ENCODE peak calls at places on chromosome 16, in ten cellular contexts. One of them, this sample, is unnamed.
A peak's percentile ranks its signal among the peaks of the same experiment; 100 is the strongest.

GRCh38 chr16:55043499-55043898 is 112.8 kb downstream of the IRX5 start:
- DNase-seq in activated naive CD4-positive, alpha-beta T cell treated with anti-CD3 and anti-CD28 coated beads for 36 hours: no peak
- DNase-seq in mesendoderm: peak; percentile 19
- DNase-seq in HFFc6: no peak
- DNase-seq in activated CD4-positive, alpha-beta T cell treated with anti-CD3 and anti-CD28 coated beads for 48 hours: no peak
- DNase-seq in progenitor cell of endocrine pancreas: no peak
- DNase-seq in heart left ventricle: no peak
- DNase-seq in Caco-2: no peak
- DNase-seq in heart right ventricle: no peak
- DNase-seq in NCI-H524: no peak
- DNase-seq in this sample: no peak

GRCh38 chr16:11328172-11329079 is 16.8 kb upstream of the RMI2 start:
- DNase-seq in activated naive CD4-positive, alpha-beta T cell treated with anti-CD3 and anti-CD28 coated beads for 36 hours: peak; percentile 75
- DNase-seq in progenitor cell of endocrine pancreas: no peak
- DNase-seq in heart left ventricle: peak; percentile 80
- DNase-seq in Caco-2: peak; percentile 56
- DNase-seq in heart right ventricle: peak; percentile 61
- DNase-seq in mesendoderm: peak; percentile 99
- DNase-seq in HFFc6: peak; percentile 84
- DNase-seq in activated CD4-positive, alpha-beta T cell treated with anti-CD3 and anti-CD28 coated beads for 48 hours: peak; percentile 66
- DNase-seq in NCI-H524: no peak
- DNase-seq in this sample: peak; percentile 81

GRCh38 chr16:46650224-46650623 is 29.0 kb upstream of the SHCBP1 start:
- DNase-seq in mesendoderm: peak; percentile 25
- DNase-seq in heart right ventricle: no peak
- DNase-seq in activated CD4-positive, alpha-beta T cell treated with anti-CD3 and anti-CD28 coated beads for 48 hours: no peak
- DNase-seq in progenitor cell of endocrine pancreas: no peak
- DNase-seq in heart left ventricle: no peak
- DNase-seq in Caco-2: no peak
- DNase-seq in activated naive CD4-positive, alpha-beta T cell treated with anti-CD3 and anti-CD28 coated beads for 36 hours: no peak
- DNase-seq in NCI-H524: peak; percentile 50
- DNase-seq in HFFc6: no peak
- DNase-seq in this sample: no peak

GRCh38 chr16:29694384-29695195 is 15.6 kb downstream of the QPRT start:
- DNase-seq in mesendoderm: no peak
- DNase-seq in NCI-H524: peak; percentile 53
- DNase-seq in Caco-2: no peak
- DNase-seq in heart left ventricle: no peak
- DNase-seq in progenitor cell of endocrine pancreas: no peak
- DNase-seq in HFFc6: no peak
- DNase-seq in activated CD4-positive, alpha-beta T cell treated with anti-CD3 and anti-CD28 coated beads for 48 hours: no peak
- DNase-seq in activated naive CD4-positive, alpha-beta T cell treated with anti-CD3 and anti-CD28 coated beads for 36 hours: no peak
- DNase-seq in heart right ventricle: no peak
- DNase-seq in this sample: no peak

GRCh38 chr16:2691491-2692248 is 9.3 kb downstream of the KCTD5 start:
- DNase-seq in Caco-2: no peak
- DNase-seq in heart left ventricle: peak; percentile 81
- DNase-seq in progenitor cell of endocrine pancreas: no peak
- DNase-seq in mesendoderm: no peak
- DNase-seq in NCI-H524: no peak
- DNase-seq in HFFc6: no peak
- DNase-seq in activated naive CD4-positive, alpha-beta T cell treated with anti-CD3 and anti-CD28 coated beads for 36 hours: no peak
- DNase-seq in heart right ventricle: peak; percentile 51
- DNase-seq in activated CD4-positive, alpha-beta T cell treated with anti-CD3 and anti-CD28 coated beads for 48 hours: no peak
- DNase-seq in this sample: no peak

GRCh38 chr16:30142672-30143346 is 19.8 kb upstream of the MAPK3 start:
- DNase-seq in NCI-H524: peak; percentile 48
- DNase-seq in activated CD4-positive, alpha-beta T cell treated with anti-CD3 and anti-CD28 coated beads for 48 hours: no peak
- DNase-seq in heart right ventricle: no peak
- DNase-seq in Caco-2: peak; percentile 23
- DNase-seq in heart left ventricle: no peak
- DNase-seq in mesendoderm: peak; percentile 61
- DNase-seq in activated naive CD4-positive, alpha-beta T cell treated with anti-CD3 and anti-CD28 coated beads for 36 hours: peak; percentile 36
- DNase-seq in progenitor cell of endocrine pancreas: no peak
- DNase-seq in HFFc6: no peak
- DNase-seq in this sample: no peak

GRCh38 chr16:66416136-66416535 is 11.0 kb upstream of the BEAN1 start:
- DNase-seq in HFFc6: peak; percentile 39
- DNase-seq in heart right ventricle: no peak
- DNase-seq in activated naive CD4-positive, alpha-beta T cell treated with anti-CD3 and anti-CD28 coated beads for 36 hours: no peak
- DNase-seq in mesendoderm: no peak
- DNase-seq in activated CD4-positive, alpha-beta T cell treated with anti-CD3 and anti-CD28 coated beads for 48 hours: no peak
- DNase-seq in NCI-H524: no peak
- DNase-seq in heart left ventricle: no peak
- DNase-seq in Caco-2: no peak
- DNase-seq in progenitor cell of endocrine pancreas: no peak
- DNase-seq in this sample: no peak

GRCh38 chr16:89131783-89132182 is 38.1 kb downstream of the ACSF3 start:
- DNase-seq in heart left ventricle: peak; percentile 15
- DNase-seq in activated naive CD4-positive, alpha-beta T cell treated with anti-CD3 and anti-CD28 coated beads for 36 hours: no peak
- DNase-seq in progenitor cell of endocrine pancreas: no peak
- DNase-seq in mesendoderm: no peak
- DNase-seq in activated CD4-positive, alpha-beta T cell treated with anti-CD3 and anti-CD28 coated beads for 48 hours: no peak
- DNase-seq in HFFc6: no peak
- DNase-seq in NCI-H524: no peak
- DNase-seq in Caco-2: no peak
- DNase-seq in heart right ventricle: no peak
- DNase-seq in this sample: no peak

GRCh38 chr16:49484454-49484853 is 110.8 kb downstream of the C16orf78 start:
- DNase-seq in activated CD4-positive, alpha-beta T cell treated with anti-CD3 and anti-CD28 coated beads for 48 hours: peak; percentile 48
- DNase-seq in HFFc6: no peak
- DNase-seq in heart left ventricle: peak; percentile 89
- DNase-seq in heart right ventricle: peak; percentile 81
- DNase-seq in NCI-H524: peak; percentile 35
- DNase-seq in activated naive CD4-positive, alpha-beta T cell treated with anti-CD3 and anti-CD28 coated beads for 36 hours: no peak
- DNase-seq in progenitor cell of endocrine pancreas: peak; percentile 46
- DNase-seq in Caco-2: no peak
- DNase-seq in mesendoderm: peak; percentile 73
- DNase-seq in this sample: peak; percentile 81

GRCh38 chr16:21158208-21159110 is at the start of gene LDAF1:
- DNase-seq in NCI-H524: peak; percentile 63
- DNase-seq in activated CD4-positive, alpha-beta T cell treated with anti-CD3 and anti-CD28 coated beads for 48 hours: peak; percentile 88
- DNase-seq in heart left ventricle: peak; percentile 92
- DNase-seq in progenitor cell of endocrine pancreas: peak; percentile 60
- DNase-seq in Caco-2: peak; percentile 86
- DNase-seq in activated naive CD4-positive, alpha-beta T cell treated with anti-CD3 and anti-CD28 coated beads for 36 hours: peak; percentile 86
- DNase-seq in heart right ventricle: peak; percentile 88
- DNase-seq in HFFc6: peak; percentile 60
- DNase-seq in mesendoderm: peak; percentile 88
- DNase-seq in this sample: peak; percentile 88

GRCh38 chr16:13429411-13429810 is 490.5 kb upstream of the ERCC4 start:
- DNase-seq in NCI-H524: no peak
- DNase-seq in activated CD4-positive, alpha-beta T cell treated with anti-CD3 and anti-CD28 coated beads for 48 hours: no peak
- DNase-seq in activated naive CD4-positive, alpha-beta T cell treated with anti-CD3 and anti-CD28 coated beads for 36 hours: no peak
- DNase-seq in mesendoderm: peak; percentile 66
- DNase-seq in HFFc6: no peak
- DNase-seq in Caco-2: no peak
- DNase-seq in heart right ventricle: no peak
- DNase-seq in progenitor cell of endocrine pancreas: no peak
- DNase-seq in heart left ventricle: no peak
- DNase-seq in this sample: no peak

GRCh38 chr16:48300391-48300856 is 53.1 kb upstream of the ABCC11 start:
- DNase-seq in activated CD4-positive, alpha-beta T cell treated with anti-CD3 and anti-CD28 coated beads for 48 hours: no peak
- DNase-seq in Caco-2: peak; percentile 29
- DNase-seq in NCI-H524: no peak
- DNase-seq in activated naive CD4-positive, alpha-beta T cell treated with anti-CD3 and anti-CD28 coated beads for 36 hours: peak; percentile 12
- DNase-seq in heart right ventricle: no peak
- DNase-seq in progenitor cell of endocrine pancreas: no peak
- DNase-seq in HFFc6: no peak
- DNase-seq in mesendoderm: peak; percentile 66
- DNase-seq in heart left ventricle: no peak
- DNase-seq in this sample: peak; percentile 38

GRCh38 chr16:88382491-88383400 is at the start of gene ZNF469:
- DNase-seq in NCI-H524: no peak
- DNase-seq in progenitor cell of endocrine pancreas: no peak
- DNase-seq in HFFc6: peak; percentile 17
- DNase-seq in Caco-2: peak; percentile 40
- DNase-seq in heart left ventricle: peak; percentile 39
- DNase-seq in mesendoderm: no peak
- DNase-seq in heart right ventricle: no peak
- DNase-seq in activated CD4-positive, alpha-beta T cell treated with anti-CD3 and anti-CD28 coated beads for 48 hours: no peak
- DNase-seq in activated naive CD4-positive, alpha-beta T cell treated with anti-CD3 and anti-CD28 coated beads for 36 hours: no peak
- DNase-seq in this sample: no peak

GRCh38 chr16:65295527-65295926 is 173.7 kb upstream of the CDH11 start:
- DNase-seq in HFFc6: no peak
- DNase-seq in activated CD4-positive, alpha-beta T cell treated with anti-CD3 and anti-CD28 coated beads for 48 hours: no peak
- DNase-seq in heart left ventricle: no peak
- DNase-seq in mesendoderm: no peak
- DNase-seq in Caco-2: no peak
- DNase-seq in heart right ventricle: no peak
- DNase-seq in progenitor cell of endocrine pancreas: no peak
- DNase-seq in activated naive CD4-positive, alpha-beta T cell treated with anti-CD3 and anti-CD28 coated beads for 36 hours: no peak
- DNase-seq in NCI-H524: no peak
- DNase-seq in this sample: no peak

GRCh38 chr16:84657229-84657837 is 9.0 kb downstream of the KLHL36 start:
- DNase-seq in activated CD4-positive, alpha-beta T cell treated with anti-CD3 and anti-CD28 coated beads for 48 hours: no peak
- DNase-seq in Caco-2: no peak
- DNase-seq in heart right ventricle: no peak
- DNase-seq in mesendoderm: no peak
- DNase-seq in HFFc6: no peak
- DNase-seq in progenitor cell of endocrine pancreas: no peak
- DNase-seq in NCI-H524: no peak
- DNase-seq in heart left ventricle: no peak
- DNase-seq in activated naive CD4-positive, alpha-beta T cell treated with anti-CD3 and anti-CD28 coated beads for 36 hours: no peak
- DNase-seq in this sample: no peak

GRCh38 chr16:1781758-1782407 is 488 bp downstream of the SPSB3 start:
- DNase-seq in progenitor cell of endocrine pancreas: no peak
- DNase-seq in activated naive CD4-positive, alpha-beta T cell treated with anti-CD3 and anti-CD28 coated beads for 36 hours: peak; percentile 32
- DNase-seq in NCI-H524: no peak
- DNase-seq in activated CD4-positive, alpha-beta T cell treated with anti-CD3 and anti-CD28 coated beads for 48 hours: peak; percentile 51
- DNase-seq in heart left ventricle: peak; percentile 45
- DNase-seq in mesendoderm: peak; percentile 55
- DNase-seq in HFFc6: no peak
- DNase-seq in Caco-2: peak; percentile 53
- DNase-seq in heart right ventricle: peak; percentile 32
- DNase-seq in this sample: peak; percentile 38

GRCh38 chr16:13936596-13937081 is 16.7 kb downstream of the ERCC4 start:
- DNase-seq in heart left ventricle: no peak
- DNase-seq in HFFc6: peak; percentile 57
- DNase-seq in NCI-H524: no peak
- DNase-seq in Caco-2: no peak
- DNase-seq in heart right ventricle: no peak
- DNase-seq in activated naive CD4-positive, alpha-beta T cell treated with anti-CD3 and anti-CD28 coated beads for 36 hours: no peak
- DNase-seq in mesendoderm: no peak
- DNase-seq in progenitor cell of endocrine pancreas: no peak
- DNase-seq in activated CD4-positive, alpha-beta T cell treated with anti-CD3 and anti-CD28 coated beads for 48 hours: peak; percentile 23
- DNase-seq in this sample: peak; percentile 37

GRCh38 chr16:69087161-69087581 is 18.3 kb upstream of the HAS3 start:
- DNase-seq in HFFc6: no peak
- DNase-seq in heart right ventricle: no peak
- DNase-seq in mesendoderm: no peak
- DNase-seq in NCI-H524: no peak
- DNase-seq in heart left ventricle: no peak
- DNase-seq in progenitor cell of endocrine pancreas: no peak
- DNase-seq in activated CD4-positive, alpha-beta T cell treated with anti-CD3 and anti-CD28 coated beads for 48 hours: no peak
- DNase-seq in activated naive CD4-positive, alpha-beta T cell treated with anti-CD3 and anti-CD28 coated beads for 36 hours: no peak
- DNase-seq in Caco-2: no peak
- DNase-seq in this sample: no peak

GRCh38 chr16:22347100-22347820 is 27.2 kb downstream of the CDR2 start:
- DNase-seq in Caco-2: no peak
- DNase-seq in activated CD4-positive, alpha-beta T cell treated with anti-CD3 and anti-CD28 coated beads for 48 hours: no peak
- DNase-seq in heart right ventricle: peak; percentile 55
- DNase-seq in NCI-H524: no peak
- DNase-seq in progenitor cell of endocrine pancreas: no peak
- DNase-seq in HFFc6: no peak
- DNase-seq in mesendoderm: no peak
- DNase-seq in activated naive CD4-positive, alpha-beta T cell treated with anti-CD3 and anti-CD28 coated beads for 36 hours: no peak
- DNase-seq in heart left ventricle: peak; percentile 67
- DNase-seq in this sample: no peak

GRCh38 chr16:88453621-88454314 is 688 bp downstream of the ZFPM1 start:
- DNase-seq in mesendoderm: peak; percentile 81
- DNase-seq in activated naive CD4-positive, alpha-beta T cell treated with anti-CD3 and anti-CD28 coated beads for 36 hours: peak; percentile 42
- DNase-seq in NCI-H524: no peak
- DNase-seq in activated CD4-positive, alpha-beta T cell treated with anti-CD3 and anti-CD28 coated beads for 48 hours: peak; percentile 42
- DNase-seq in HFFc6: no peak
- DNase-seq in Caco-2: peak; percentile 33
- DNase-seq in progenitor cell of endocrine pancreas: no peak
- DNase-seq in heart right ventricle: no peak
- DNase-seq in heart left ventricle: no peak
- DNase-seq in this sample: no peak

GRCh38 chr16:48054881-48055601 is 100.8 kb downstream of the ABCC12 start:
- DNase-seq in Caco-2: peak; percentile 44
- DNase-seq in mesendoderm: peak; percentile 85
- DNase-seq in activated CD4-positive, alpha-beta T cell treated with anti-CD3 and anti-CD28 coated beads for 48 hours: peak; percentile 54
- DNase-seq in heart left ventricle: peak; percentile 40
- DNase-seq in HFFc6: peak; percentile 59
- DNase-seq in progenitor cell of endocrine pancreas: peak; percentile 27
- DNase-seq in heart right ventricle: peak; percentile 24
- DNase-seq in NCI-H524: peak; percentile 66
- DNase-seq in activated naive CD4-positive, alpha-beta T cell treated with anti-CD3 and anti-CD28 coated beads for 36 hours: peak; percentile 55
- DNase-seq in this sample: peak; percentile 37

GRCh38 chr16:85072947-85073346 is 39.3 kb downstream of the CIBAR2 start:
- DNase-seq in mesendoderm: no peak
- DNase-seq in Caco-2: no peak
- DNase-seq in heart left ventricle: peak; percentile 76
- DNase-seq in activated naive CD4-positive, alpha-beta T cell treated with anti-CD3 and anti-CD28 coated beads for 36 hours: no peak
- DNase-seq in activated CD4-positive, alpha-beta T cell treated with anti-CD3 and anti-CD28 coated beads for 48 hours: no peak
- DNase-seq in heart right ventricle: peak; percentile 46
- DNase-seq in progenitor cell of endocrine pancreas: no peak
- DNase-seq in NCI-H524: peak; percentile 93
- DNase-seq in HFFc6: peak; percentile 62
- DNase-seq in this sample: peak; percentile 63

GRCh38 chr16:2372684-2373083 is 32.2 kb upstream of the ABCA3 start:
- DNase-seq in heart right ventricle: no peak
- DNase-seq in mesendoderm: no peak
- DNase-seq in activated CD4-positive, alpha-beta T cell treated with anti-CD3 and anti-CD28 coated beads for 48 hours: no peak
- DNase-seq in NCI-H524: no peak
- DNase-seq in progenitor cell of endocrine pancreas: no peak
- DNase-seq in activated naive CD4-positive, alpha-beta T cell treated with anti-CD3 and anti-CD28 coated beads for 36 hours: no peak
- DNase-seq in heart left ventricle: no peak
- DNase-seq in Caco-2: no peak
- DNase-seq in HFFc6: no peak
- DNase-seq in this sample: no peak